ENCODE peak calls at places on chromosomes 3 and 15, in ten cellular contexts. G, F, D, Y, P, N, I, X, V and L are unnamed samples.

GRCh38 chr15:100716456-100717085 is 114.2 kb downstream of the ASB7 start:
- DNase-seq in I (no peak), G (no peak), N (no peak), V (no peak), X (no peak), Y (no peak), P (no peak), F (no peak), D (peak), L (no peak)

GRCh38 chr3:160038862-160039562 is 50.4 kb downstream of the IL12A start:
- DNase-seq in X (no peak), I (no peak), V (peak), P (no peak), N (no peak), F (no peak), Y (no peak), D (peak), G (peak), L (no peak)

GRCh38 chr15:45276851-45277250 is 24.8 kb downstream of the SLC28A2 start:
- DNase-seq in F (no peak), I (no peak), Y (no peak), V (no peak), P (no peak), N (peak), G (no peak), X (no peak), D (no peak), L (no peak)

GRCh38 chr3:195555110-195555509 is 12.0 kb upstream of the PPP1R2 start:
- DNase-seq in F (no peak), V (no peak), N (no peak), X (no peak), D (no peak), Y (no peak), P (no peak), G (no peak), I (no peak), L (no peak)

GRCh38 chr3:29718661-29719065 is 437.8 kb downstream of the RBMS3 start:
- DNase-seq in I (no peak), X (no peak), G (no peak), N (peak), Y (no peak), F (no peak), P (no peak), D (no peak), V (no peak), L (no peak)

GRCh38 chr3:61601831-61602230 is 40.5 kb downstream of the PTPRG start:
- DNase-seq in G (no peak), I (no peak), X (peak), Y (no peak), F (peak), D (no peak), N (no peak), P (no peak), V (no peak), L (no peak)

GRCh38 chr3:145017959-145018358 is 1046.3 kb downstream of the DIPK2A start:
- DNase-seq in G (no peak), V (no peak), X (no peak), I (no peak), D (no peak), N (peak), Y (no peak), F (no peak), P (no peak), L (no peak)

GRCh38 chr3:105277656-105278055 is 89.1 kb upstream of the ALCAM start:
- DNase-seq in I (no peak), N (peak), X (no peak), F (no peak), V (no peak), P (no peak), G (no peak), Y (no peak), D (no peak), L (no peak)

GRCh38 chr15:100592898-100593297 is 9.1 kb downstream of the LINS1 start:
- DNase-seq in V (no peak), D (no peak), Y (no peak), X (no peak), N (peak), F (no peak), I (no peak), G (no peak), P (no peak), L (no peak)

GRCh38 chr3:32186097-32186496 is 52.4 kb upstream of the CMTM8 start:
- DNase-seq in X (no peak), F (no peak), V (no peak), P (no peak), I (no peak), N (no peak), D (no peak), G (no peak), Y (no peak), L (no peak)

GRCh38 chr3:128849776-128850542 is 29.5 kb upstream of the ACAD9 start:
- DNase-seq in F (no peak), D (no peak), X (no peak), P (no peak), V (no peak), I (no peak), N (no peak), G (no peak), Y (no peak), L (no peak)

GRCh38 chr3:133992385-133992784 is 37.3 kb downstream of the SLCO2A1 start:
- DNase-seq in X (no peak), V (no peak), Y (no peak), D (no peak), N (no peak), G (no peak), F (no peak), P (no peak), I (no peak), L (no peak)

GRCh38 chr3:117811797-117812196 is 1102.2 kb downstream of the TUSC7 start:
- DNase-seq in V (no peak), X (no peak), G (no peak), I (no peak), Y (no peak), D (no peak), N (no peak), P (no peak), F (no peak), L (no peak)

GRCh38 chr3:59480486-59480995 is 430.7 kb upstream of the CFAP20DC start:
- DNase-seq in Y (no peak), V (no peak), G (no peak), F (no peak), I (no peak), D (peak), N (peak), P (no peak), X (no peak), L (no peak)

GRCh38 chr3:101725192-101725889 is 927 bp downstream of the CEP97 start:
- DNase-seq in X (peak), I (peak), P (peak), G (peak), N (no peak), V (peak), Y (peak), D (no peak), F (peak), L (peak)

GRCh38 chr3:83842511-83842910 is 1116.3 kb upstream of the CADM2 start:
- DNase-seq in Y (no peak), I (no peak), D (no peak), X (no peak), P (no peak), N (no peak), V (no peak), F (no peak), G (no peak), L (no peak)

GRCh38 chr15:80568876-80569605 is 126.1 kb upstream of the ABHD17C start:
- DNase-seq in X (no peak), D (no peak), N (no peak), I (no peak), F (no peak), G (no peak), Y (no peak), V (no peak), P (no peak), L (no peak)

GRCh38 chr15:67024322-67024997 is 40.9 kb upstream of the SMAD3 start:
- DNase-seq in F (peak), X (peak), Y (peak), N (peak), P (no peak), I (no peak), D (peak), V (no peak), G (peak), L (peak)

GRCh38 chr15:90286678-90287077 is 21.2 kb downstream of the NGRN start:
- DNase-seq in X (no peak), I (peak), F (no peak), V (no peak), P (peak), Y (no peak), N (no peak), D (no peak), G (no peak), L (no peak)

GRCh38 chr3:60053518-60054265 is 1003.9 kb upstream of the CFAP20DC start:
- DNase-seq in G (no peak), N (peak), V (no peak), P (no peak), D (no peak), Y (no peak), X (no peak), I (no peak), F (no peak), L (no peak)

GRCh38 chr15:52292780-52293392 is 2.7 kb downstream of the MYO5C start:
- DNase-seq in X (no peak), P (no peak), N (no peak), F (no peak), G (no peak), I (no peak), D (peak), Y (no peak), V (no peak), L (no peak)

GRCh38 chr3:122245513-122246174 is 62.2 kb downstream of the CASR start:
- DNase-seq in N (peak), F (no peak), V (no peak), D (no peak), G (no peak), I (no peak), X (no peak), Y (no peak), P (no peak), L (no peak)

GRCh38 chr3:190671658-190672057 is 157.8 kb downstream of the IL1RAP start:
- DNase-seq in I (no peak), D (no peak), P (no peak), X (no peak), G (no peak), F (no peak), V (no peak), Y (no peak), N (no peak), L (no peak)

GRCh38 chr3:190677001-190677400 is 163.1 kb downstream of the IL1RAP start:
- DNase-seq in Y (no peak), P (no peak), N (no peak), I (no peak), X (no peak), V (no peak), D (no peak), F (no peak), G (no peak), L (no peak)

GRCh38 chr3:190676477-190676876 is 162.6 kb downstream of the IL1RAP start:
- DNase-seq in V (no peak), F (no peak), X (no peak), I (no peak), Y (no peak), D (no peak), N (no peak), P (no peak), G (no peak), L (no peak)

DNA sequence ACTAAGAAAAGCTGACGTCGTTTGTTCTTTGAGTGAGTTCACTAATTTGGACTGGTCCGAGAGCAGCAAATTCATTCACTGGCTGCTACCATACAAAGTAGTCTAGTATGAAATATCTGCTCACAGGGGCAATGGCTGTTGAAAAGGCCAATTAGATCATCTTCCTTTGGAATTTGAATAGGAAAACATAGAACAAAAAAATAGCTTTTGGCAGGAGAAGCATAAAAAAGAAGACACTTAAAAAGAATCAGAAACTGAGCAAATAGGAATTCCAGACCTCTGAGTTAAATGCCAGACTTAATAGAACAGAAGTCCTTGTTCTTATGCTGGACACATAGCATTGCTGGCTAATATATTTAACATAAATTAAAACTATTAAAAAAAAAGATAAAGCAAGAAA is 159.3 kb downstream of the IL1RAP start:
- DNase-seq in D (no peak), G (no peak), V (no peak), Y (no peak), N (no peak), X (no peak), F (no peak), P (no peak), I (no peak), L (no peak)
- H3K27ac ChIP-seq in D (no peak), G (no peak), V (no peak), Y (no peak), N (no peak), X (no peak), F (no peak), P (no peak), I (no peak), L (no peak)

GRCh38 chr3:149554826-149555225 is 80.3 kb downstream of the TM4SF4 start:
- DNase-seq in D (no peak), P (no peak), V (no peak), Y (no peak), F (peak), I (no peak), N (peak), X (peak), G (no peak), L (no peak)
- H3K27ac ChIP-seq in D (peak), P (no peak), V (no peak), Y (no peak), F (peak), I (no peak), N (peak), X (no peak), G (no peak), L (peak)

GRCh38 chr15:78223396-78224023 is 10.9 kb downstream of the ACSBG1 start:
- DNase-seq in D (no peak), N (no peak), G (peak), I (no peak), F (peak), V (no peak), Y (no peak), P (no peak), X (peak), L (no peak)

GRCh38 chr15:78225783-78226541 is 8.4 kb downstream of the ACSBG1 start:
- DNase-seq in I (no peak), G (no peak), D (no peak), X (no peak), F (no peak), V (no peak), P (no peak), N (peak), Y (no peak), L (no peak)

GRCh38 chr15:78220713-78221112 is 13.7 kb downstream of the ACSBG1 start:
- DNase-seq in P (no peak), V (no peak), F (no peak), X (no peak), Y (no peak), G (no peak), I (no peak), D (no peak), N (no peak), L (no peak)

GRCh38 chr15:78222745-78223395 is 11.5 kb downstream of the ACSBG1 start:
- DNase-seq in N (no peak), F (no peak), X (no peak), Y (no peak), G (no peak), I (no peak), D (no peak), V (no peak), P (no peak), L (no peak)

DNA sequence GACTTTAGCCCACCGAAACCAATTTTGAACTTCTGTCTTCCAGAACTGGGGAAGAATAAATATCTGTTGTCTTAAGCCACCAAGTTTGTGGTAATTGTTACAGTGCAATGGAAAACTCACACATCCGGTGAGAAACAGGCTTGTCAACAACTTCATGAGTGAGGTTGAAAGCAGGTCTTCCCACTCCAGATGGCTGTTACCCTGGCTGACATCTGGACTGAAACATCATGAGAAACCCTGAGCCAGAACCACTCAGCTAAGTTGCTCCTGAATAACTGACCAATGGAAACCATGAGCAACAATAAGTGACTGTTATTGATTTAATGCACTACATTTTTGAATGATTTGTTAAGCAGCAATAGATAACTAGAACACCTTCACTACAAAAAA is 10.3 kb downstream of the ACSBG1 start:
- DNase-seq in G (no peak), N (no peak), F (no peak), P (no peak), I (no peak), Y (no peak), V (no peak), D (no peak), X (no peak), L (no peak)
- H3K27ac ChIP-seq in G (no peak), N (no peak), F (peak), P (no peak), I (no peak), Y (no peak), V (no peak), D (no peak), X (peak), L (no peak)

GRCh38 chr3:27354161-27354560 is 15.0 kb downstream of the NEK10 start:
- DNase-seq in P (no peak), G (no peak), N (no peak), I (no peak), V (no peak), X (no peak), Y (no peak), D (no peak), F (no peak), L (no peak)

GRCh38 chr3:27352047-27352446 is 17.1 kb downstream of the NEK10 start:
- DNase-seq in D (no peak), F (no peak), P (no peak), I (no peak), N (no peak), Y (no peak), V (no peak), X (no peak), G (no peak), L (no peak)

GRCh38 chr3:27353221-27353620 is 16.0 kb downstream of the NEK10 start:
- DNase-seq in N (peak), Y (no peak), F (no peak), D (no peak), I (no peak), G (no peak), P (no peak), X (no peak), V (no peak), L (no peak)

GRCh38 chr3:27345959-27346865 is 23.0 kb downstream of the NEK10 start:
- DNase-seq in V (no peak), D (no peak), P (no peak), G (no peak), X (no peak), F (no peak), N (no peak), Y (no peak), I (no peak), L (no peak)

GRCh38 chr3:27349832-27350231 is 19.4 kb downstream of the NEK10 start:
- DNase-seq in D (no peak), I (no peak), N (peak), F (no peak), V (no peak), G (no peak), X (no peak), P (no peak), Y (no peak), L (no peak)
- H3K27ac ChIP-seq in D (no peak), I (no peak), N (peak), F (no peak), V (no peak), G (no peak), X (no peak), P (no peak), Y (no peak), L (no peak)

DNA sequence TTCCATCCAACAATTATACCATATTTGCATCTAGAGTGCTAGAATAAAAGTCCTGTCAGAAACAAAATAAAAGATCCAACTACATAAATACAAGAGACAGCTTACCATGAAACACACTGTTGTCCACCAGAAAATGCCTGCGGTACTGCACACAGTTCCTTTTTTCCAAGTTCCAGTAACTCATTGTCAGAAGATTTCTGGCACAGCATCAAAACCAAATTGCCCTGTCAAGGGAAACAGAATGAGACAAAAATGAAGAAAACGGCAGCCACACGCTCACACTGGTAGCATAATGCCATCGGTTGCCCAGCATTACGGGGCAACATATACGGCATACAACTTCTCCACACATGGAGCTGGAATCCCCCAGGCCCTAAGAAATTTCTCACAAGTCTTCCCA is 40.8 kb downstream of the PLCH1 start:
- DNase-seq in X (no peak), N (no peak), G (no peak), P (no peak), I (no peak), F (no peak), D (no peak), V (no peak), Y (no peak), L (no peak)
- H3K27ac ChIP-seq in X (peak), N (no peak), G (no peak), P (no peak), I (no peak), F (no peak), D (peak), V (peak), Y (no peak), L (no peak)

GRCh38 chr3:53170325-53171108 is 9.5 kb downstream of the PRKCD start:
- DNase-seq in V (no peak), N (peak), I (no peak), D (no peak), G (peak), Y (no peak), X (peak), F (peak), P (no peak), L (no peak)

GRCh38 chr3:53167418-53168174 is 6.6 kb downstream of the PRKCD start:
- DNase-seq in N (no peak), Y (no peak), P (no peak), V (no peak), G (no peak), X (no peak), I (no peak), F (no peak), D (no peak), L (no peak)

GRCh38 chr3:53169832-53170324 is 8.9 kb downstream of the PRKCD start:
- DNase-seq in F (no peak), D (no peak), X (no peak), I (no peak), Y (no peak), N (no peak), V (no peak), G (no peak), P (no peak), L (no peak)

GRCh38 chr3:53168175-53168923 is 7.3 kb downstream of the PRKCD start:
- DNase-seq in F (peak), D (no peak), V (no peak), Y (no peak), G (peak), X (no peak), I (no peak), P (no peak), N (no peak), L (peak)

GRCh38 chr3:53169045-53169831 is 8.2 kb downstream of the PRKCD start:
- DNase-seq in V (no peak), N (peak), P (no peak), I (no peak), F (no peak), D (no peak), G (peak), X (no peak), Y (no peak), L (peak)
- H3K27ac ChIP-seq in V (no peak), N (no peak), P (no peak), I (no peak), F (no peak), D (no peak), G (peak), X (no peak), Y (no peak), L (no peak)